ENCODE peak calls at places on chromosomes 7 and 10, in seven cellular contexts. N is CD8-positive, alpha-beta memory T cell; K is ascending aorta; U is PC-3; L is mesendoderm; A is right cardiac atrium; O is K562. I is an unnamed sample.

GRCh38 chr10:123655763-123656162 is 10.4 kb upstream of the GPR26 start:
- DNase-seq in L (peak; percentile 93), O (no peak), U (no peak), K (no peak), N (no peak), A (no peak), I (no peak)

GRCh38 chr10:119496282-119496681 is 46.2 kb downstream of the RGS10 start:
- DNase-seq in U (peak; percentile 15), A (no peak), L (peak; percentile 28), K (no peak), N (no peak), O (no peak), I (no peak)

GRCh38 chr7:76282344-76283253 is 19.9 kb upstream of the HSPB1 start:
- DNase-seq in U (no peak), O (peak; percentile 90), K (no peak), N (peak; percentile 21), A (peak; percentile 64), L (peak; percentile 59), I (no peak)

GRCh38 chr7:81025360-81025759 is 106.5 kb upstream of the SEMA3C start:
- DNase-seq in K (no peak), A (no peak), L (no peak), O (no peak), U (peak; percentile 58), N (no peak), I (no peak)

GRCh38 chr7:139635521-139636240 is 112.2 kb downstream of the CLEC2L start:
- DNase-seq in K (no peak), L (no peak), O (no peak), N (no peak), U (no peak), A (no peak), I (no peak)

GRCh38 chr7:17638727-17639126 is 301.6 kb downstream of the SNX13 start:
- DNase-seq in N (no peak), O (no peak), K (no peak), A (no peak), U (no peak), L (no peak), I (no peak)

GRCh38 chr7:51645707-51646298 is 329.2 kb upstream of the COBL start:
- DNase-seq in O (no peak), K (no peak), L (no peak), U (no peak), A (no peak), N (no peak), I (no peak)

GRCh38 chr7:138934861-138935260 is 46.3 kb downstream of the KIAA1549 start:
- DNase-seq in U (peak; percentile 86), O (no peak), N (no peak), L (peak; percentile 46), A (no peak), K (no peak), I (no peak)

GRCh38 chr7:45124351-45124750 is 12.9 kb upstream of the TBRG4 start:
- DNase-seq in K (no peak), U (no peak), L (no peak), N (no peak), O (no peak), A (no peak), I (no peak)

GRCh38 chr10:122142652-122143237 is 128.4 kb upstream of the BTBD16 start:
- DNase-seq in N (no peak), A (no peak), O (peak; percentile 73), L (peak; percentile 56), K (no peak), U (peak; percentile 35), I (no peak)

GRCh38 chr10:68231106-68231901 is 609 bp downstream of the ATOH7 start:
- DNase-seq in U (peak; percentile 84), A (peak; percentile 56), L (peak; percentile 85), K (peak; percentile 65), O (peak; percentile 76), N (no peak), I (peak; percentile 94)

GRCh38 chr10:95308389-95309302 is 17.8 kb upstream of the PDLIM1 start:
- DNase-seq in N (no peak), K (peak; percentile 97), L (peak; percentile 83), A (peak; percentile 86), O (no peak), U (peak; percentile 97), I (no peak)

GRCh38 chr7:91247497-91247896 is 16.7 kb upstream of the FZD1 start:
- DNase-seq in U (no peak), A (no peak), L (peak; percentile 74), N (no peak), O (no peak), K (no peak), I (no peak)

GRCh38 chr7:140322759-140323158 is 75.6 kb downstream of the SLC37A3 start:
- DNase-seq in K (no peak), L (peak; percentile 71), U (no peak), N (no peak), A (no peak), O (peak; percentile 74), I (no peak)

GRCh38 chr7:155214328-155214986 is 83.2 kb upstream of the INSIG1 start:
- DNase-seq in K (no peak), O (peak; percentile 45), L (no peak), N (no peak), A (no peak), U (peak; percentile 43), I (no peak)

GRCh38 chr10:107616031-107616430 is 451.5 kb upstream of the SORCS1 start:
- DNase-seq in A (no peak), K (no peak), O (no peak), U (no peak), L (no peak), N (no peak), I (no peak)

GRCh38 chr7:140165422-140165821 is 11.4 kb downstream of the KDM7A start:
- DNase-seq in N (no peak), O (no peak), A (no peak), K (no peak), U (peak; percentile 52), L (peak; percentile 69), I (no peak)

GRCh38 chr10:113765910-113766309 is 14.4 kb downstream of the PLEKHS1 start:
- DNase-seq in O (no peak), K (no peak), U (no peak), N (no peak), L (no peak), A (no peak), I (no peak)
- H3K27me3 ChIP-seq in O (no peaks in the 10 kb centered on the region), K (no peaks in the 10 kb centered on the region), U (peaks cover 67% of the 10 kb centered on the region), N (no peaks in the 10 kb centered on the region), L (no peaks in the 10 kb centered on the region), A (no peaks in the 10 kb centered on the region), I (no peaks in the 10 kb centered on the region)

GRCh38 chr7:4709187-4709586 is 27.1 kb downstream of the FOXK1 start:
- DNase-seq in O (no peak), U (no peak), K (no peak), A (no peak), N (no peak), L (peak; percentile 46), I (no peak)

GRCh38 chr7:4707980-4708411 is 25.9 kb downstream of the FOXK1 start:
- DNase-seq in A (no peak), O (no peak), U (no peak), L (peak; percentile 87), N (no peak), K (no peak), I (no peak)

GRCh38 chr7:4703532-4703931 is 21.4 kb downstream of the FOXK1 start:
- DNase-seq in O (no peak), A (no peak), K (no peak), N (no peak), L (no peak), U (no peak), I (no peak)

GRCh38 chr7:4707134-4707651 is 25.1 kb downstream of the FOXK1 start:
- DNase-seq in U (no peak), K (no peak), L (peak; percentile 86), N (no peak), O (no peak), A (no peak), I (no peak)

GRCh38 chr7:4706384-4707032 is 24.4 kb downstream of the FOXK1 start:
- DNase-seq in O (no peak), A (no peak), U (no peak), K (no peak), L (peak; percentile 70), N (no peak), I (no peak)
- H3K4me3 ChIP-seq in O (no peak overlapping the region), A (no peak overlapping the region), U (no peak overlapping the region), K (no peak overlapping the region), L (no peak overlapping the region), N (no peak overlapping the region), I (no peak overlapping the region)

GRCh38 chr7:1092161-1092632 is 4.3 kb downstream of the GPER1 start:
- DNase-seq in K (no peak), L (no peak), O (no peak), N (no peak), U (no peak), A (no peak), I (peak; percentile 80)
- H3K4me1 ChIP-seq in K (peaks cover 30% of the 10 kb centered on the region), L (peaks cover 4% of the 10 kb centered on the region), O (peaks cover 56% of the 10 kb centered on the region), N (peaks cover 3% of the 10 kb centered on the region), U (peaks cover 21% of the 10 kb centered on the region), A (no peaks in the 10 kb centered on the region), I (peaks cover 30% of the 10 kb centered on the region)

GRCh38 chr10:100746413-100746931 is 1.1 kb downstream of the PAX2 start:
- DNase-seq in U (no peak), O (no peak), L (no peak), A (no peak), N (no peak), K (no peak), I (no peak)
- H3K27me3 ChIP-seq in U (peaks cover 97% of the 10 kb centered on the region), O (peaks cover 30% of the 10 kb centered on the region), L (peaks cover 75% of the 10 kb centered on the region), A (no peaks in the 10 kb centered on the region), N (peaks cover 52% of the 10 kb centered on the region), K (peaks cover 61% of the 10 kb centered on the region), I (peaks cover 94% of the 10 kb centered on the region)

GRCh38 chr7:68414631-68415425 is 1183.4 kb upstream of the AUTS2 start:
- DNase-seq in N (no peak), U (no peak), L (peak; percentile 49), K (no peak), O (peak; percentile 64), A (no peak), I (no peak)

GRCh38 chr7:68420342-68420750 is 1177.9 kb upstream of the AUTS2 start:
- DNase-seq in N (no peak), U (no peak), A (peak; percentile 21), O (no peak), L (no peak), K (peak; percentile 71), I (no peak)

GRCh38 chr7:68417659-68418058 is 1180.6 kb upstream of the AUTS2 start:
- DNase-seq in O (peak; percentile 62), L (peak; percentile 69), K (no peak), U (no peak), N (no peak), A (no peak), I (no peak)

GRCh38 chr7:68421712-68422111 is 1176.6 kb upstream of the AUTS2 start:
- DNase-seq in O (no peak), L (no peak), A (no peak), U (no peak), K (no peak), N (no peak), I (no peak)

DNA sequence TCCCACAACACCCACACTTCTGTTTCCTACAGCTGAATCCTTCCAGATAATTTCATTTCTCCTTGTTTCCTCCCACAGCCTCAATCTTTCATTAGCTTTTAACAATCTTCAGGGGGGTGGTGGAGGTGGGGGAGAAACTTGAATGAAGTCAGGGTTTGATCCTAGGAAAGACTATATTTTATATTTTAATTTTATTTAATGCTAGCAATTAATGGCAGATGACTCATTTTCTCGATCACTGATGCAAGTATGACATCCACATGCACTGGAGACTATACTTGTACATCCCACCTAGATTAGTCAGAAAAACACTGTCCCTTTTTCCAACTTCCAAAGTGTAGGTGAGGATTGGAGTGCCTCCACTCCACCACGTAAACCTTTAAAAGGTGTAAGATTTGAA is 1181.3 kb upstream of the AUTS2 start:
- DNase-seq in K (no peak), O (no peak), L (no peak), N (no peak), A (no peak), U (no peak), I (no peak)
- H3K4me3 ChIP-seq in K (no peak overlapping the region), O (no peak overlapping the region), L (no peak overlapping the region), N (no peak overlapping the region), A (no peak overlapping the region), U (no peak overlapping the region), I (no peak overlapping the region)

I was measured in upper lobe of left lung.